ENCODE peak calls at places on chromosome 1, in ten cellular contexts. K, F, Z, L, W, V, C, H, B and T are unnamed samples.
A peak's percentile ranks its signal among the peaks of the same experiment; 100 is the strongest.

GRCh38 chr1:228044961-228045360 is 37.5 kb upstream of the ARF1 start:
- DNase-seq in K (peak; percentile 85), F (no peak), Z (no peak), L (no peak), W (no peak), V (no peak), C (no peak), H (no peak), B (no peak), T (no peak)

GRCh38 chr1:19672237-19672636 is 7.6 kb downstream of the HTR6 start:
- DNase-seq in K (no peak), F (no peak), Z (no peak), L (no peak), W (no peak), V (no peak), C (no peak), H (no peak), B (no peak), T (no peak)

GRCh38 chr1:41957568-41957967 is 38.8 kb upstream of the HIVEP3 start:
- DNase-seq in K (no peak), F (peak; percentile 77), Z (peak; percentile 94), L (no peak), W (no peak), V (no peak), C (no peak), H (no peak), B (no peak), T (no peak)

GRCh38 chr1:176560681-176561080 is 97.7 kb downstream of the PAPPA2 start:
- DNase-seq in K (no peak), F (no peak), Z (no peak), L (no peak), W (no peak), V (no peak), C (no peak), H (no peak), B (no peak), T (no peak)

GRCh38 chr1:203682401-203683383 is 56.1 kb downstream of the ATP2B4 start:
- DNase-seq in K (no peak), F (no peak), Z (no peak), L (no peak), W (no peak), V (peak; percentile 65), C (peak; percentile 85), H (no peak), B (peak; percentile 65), T (peak; percentile 84)

GRCh38 chr1:197619008-197619640 is 156.2 kb downstream of the DENND1B start:
- DNase-seq in K (no peak), F (no peak), Z (peak; percentile 15), L (no peak), W (no peak), V (no peak), C (peak; percentile 16), H (no peak), B (no peak), T (peak; percentile 5)

GRCh38 chr1:197049100-197049499 is 18.0 kb downstream of the F13B start:
- DNase-seq in K (no peak), F (no peak), Z (no peak), L (no peak), W (no peak), V (no peak), C (no peak), H (no peak), B (no peak), T (no peak)

GRCh38 chr1:10338611-10339010 is 60.3 kb upstream of the PGD start:
- DNase-seq in K (peak; percentile 5), F (no peak), Z (peak; percentile 53), L (no peak), W (no peak), V (no peak), C (no peak), H (no peak), B (no peak), T (no peak)

GRCh38 chr1:95406279-95406678 is 172.3 kb downstream of the RWDD3 start:
- DNase-seq in K (no peak), F (no peak), Z (no peak), L (no peak), W (no peak), V (no peak), C (no peak), H (no peak), B (no peak), T (no peak)

GRCh38 chr1:155598842-155599331 is 11.1 kb upstream of the MSTO1 start:
- DNase-seq in K (peak; percentile 34), F (no peak), Z (peak; percentile 12), L (peak; percentile 21), W (no peak), V (no peak), C (peak; percentile 62), H (no peak), B (peak; percentile 3), T (no peak)